ENCODE peak calls at places on chromosomes 11 and 22, in nine cellular contexts. One of them, this sample, is unnamed.

GRCh38 chr22:25702046-25702445 is 39.9 kb upstream of the MYO18B start:
- DNase-seq in Peyer's patch: no peak
- DNase-seq in effector memory CD4-positive, alpha-beta T cell: no peak
- DNase-seq in AG04450: no peak
- DNase-seq in uterus: no peak
- DNase-seq in CD4-positive, alpha-beta T cell: no peak
- DNase-seq in heart right ventricle: no peak
- DNase-seq in ovary: no peak
- DNase-seq in CD8-positive, alpha-beta memory T cell: no peak
- DNase-seq in this sample: no peak

GRCh38 chr22:44572414-44573207 is 74.6 kb upstream of the RTL6 start:
- DNase-seq in CD4-positive, alpha-beta T cell: no peak
- DNase-seq in uterus: no peak
- DNase-seq in ovary: no peak
- DNase-seq in Peyer's patch: peak; percentile 29
- DNase-seq in effector memory CD4-positive, alpha-beta T cell: no peak
- DNase-seq in AG04450: no peak
- DNase-seq in CD8-positive, alpha-beta memory T cell: no peak
- DNase-seq in heart right ventricle: no peak
- DNase-seq in this sample: no peak

GRCh38 chr11:34269694-34270245 is 88.0 kb downstream of the ABTB2 start:
- DNase-seq in CD8-positive, alpha-beta memory T cell: no peak
- DNase-seq in Peyer's patch: no peak
- DNase-seq in uterus: no peak
- DNase-seq in heart right ventricle: no peak
- DNase-seq in effector memory CD4-positive, alpha-beta T cell: no peak
- DNase-seq in CD4-positive, alpha-beta T cell: no peak
- DNase-seq in AG04450: no peak
- DNase-seq in ovary: no peak
- DNase-seq in this sample: no peak

GRCh38 chr11:45724145-45724544 is 58.7 kb upstream of the CHST1 start:
- DNase-seq in CD4-positive, alpha-beta T cell: no peak
- DNase-seq in effector memory CD4-positive, alpha-beta T cell: no peak
- DNase-seq in ovary: peak; percentile 35
- DNase-seq in heart right ventricle: no peak
- DNase-seq in AG04450: no peak
- DNase-seq in uterus: no peak
- DNase-seq in CD8-positive, alpha-beta memory T cell: no peak
- DNase-seq in Peyer's patch: no peak
- DNase-seq in this sample: peak; percentile 59

GRCh38 chr22:38715852-38716251 is 10.1 kb downstream of the GTPBP1 start:
- DNase-seq in uterus: no peak
- DNase-seq in AG04450: no peak
- DNase-seq in CD8-positive, alpha-beta memory T cell: no peak
- DNase-seq in effector memory CD4-positive, alpha-beta T cell: no peak
- DNase-seq in heart right ventricle: no peak
- DNase-seq in ovary: no peak
- DNase-seq in CD4-positive, alpha-beta T cell: no peak
- DNase-seq in Peyer's patch: no peak
- DNase-seq in this sample: no peak

GRCh38 chr22:30876221-30876751 is 92.3 kb downstream of the MORC2 start:
- DNase-seq in CD4-positive, alpha-beta T cell: no peak
- DNase-seq in uterus: no peak
- DNase-seq in effector memory CD4-positive, alpha-beta T cell: no peak
- DNase-seq in CD8-positive, alpha-beta memory T cell: no peak
- DNase-seq in heart right ventricle: no peak
- DNase-seq in AG04450: no peak
- DNase-seq in Peyer's patch: no peak
- DNase-seq in ovary: peak; percentile 13
- DNase-seq in this sample: peak; percentile 38

GRCh38 chr22:19059481-19060278 is 62.5 kb downstream of the DGCR2 start:
- DNase-seq in Peyer's patch: peak; percentile 32
- DNase-seq in uterus: no peak
- DNase-seq in CD8-positive, alpha-beta memory T cell: no peak
- DNase-seq in effector memory CD4-positive, alpha-beta T cell: no peak
- DNase-seq in CD4-positive, alpha-beta T cell: no peak
- DNase-seq in heart right ventricle: no peak
- DNase-seq in AG04450: no peak
- DNase-seq in ovary: no peak
- DNase-seq in this sample: no peak

GRCh38 chr11:30106782-30107181 is 90.0 kb upstream of the KCNA4 start:
- DNase-seq in CD8-positive, alpha-beta memory T cell: no peak
- DNase-seq in AG04450: no peak
- DNase-seq in CD4-positive, alpha-beta T cell: no peak
- DNase-seq in ovary: no peak
- DNase-seq in heart right ventricle: no peak
- DNase-seq in effector memory CD4-positive, alpha-beta T cell: no peak
- DNase-seq in Peyer's patch: no peak
- DNase-seq in uterus: no peak
- DNase-seq in this sample: no peak

GRCh38 chr11:9090488-9091043 is 833 bp downstream of the SCUBE2 start:
- DNase-seq in heart right ventricle: no peak
- DNase-seq in Peyer's patch: no peak
- DNase-seq in CD8-positive, alpha-beta memory T cell: no peak
- DNase-seq in AG04450: no peak
- DNase-seq in ovary: no peak
- DNase-seq in effector memory CD4-positive, alpha-beta T cell: no peak
- DNase-seq in uterus: no peak
- DNase-seq in CD4-positive, alpha-beta T cell: no peak
- DNase-seq in this sample: no peak

GRCh38 chr11:61890536-61891330 is 612 bp downstream of the FADS3 start:
- DNase-seq in CD4-positive, alpha-beta T cell: peak; percentile 27
- DNase-seq in AG04450: no peak
- DNase-seq in Peyer's patch: peak; percentile 71
- DNase-seq in heart right ventricle: peak; percentile 48
- DNase-seq in uterus: peak; percentile 60
- DNase-seq in effector memory CD4-positive, alpha-beta T cell: no peak
- DNase-seq in CD8-positive, alpha-beta memory T cell: peak; percentile 28
- DNase-seq in ovary: peak; percentile 80
- DNase-seq in this sample: peak; percentile 80

GRCh38 chr11:86775342-86775741 is 25.0 kb upstream of the PRSS23 start:
- DNase-seq in ovary: no peak
- DNase-seq in heart right ventricle: no peak
- DNase-seq in effector memory CD4-positive, alpha-beta T cell: no peak
- DNase-seq in CD8-positive, alpha-beta memory T cell: no peak
- DNase-seq in uterus: no peak
- DNase-seq in AG04450: no peak
- DNase-seq in CD4-positive, alpha-beta T cell: no peak
- DNase-seq in Peyer's patch: no peak
- DNase-seq in this sample: no peak

GRCh38 chr11:20342347-20343279 is 20.9 kb upstream of the HTATIP2 start:
- DNase-seq in CD8-positive, alpha-beta memory T cell: no peak
- DNase-seq in heart right ventricle: no peak
- DNase-seq in ovary: no peak
- DNase-seq in Peyer's patch: no peak
- DNase-seq in uterus: no peak
- DNase-seq in AG04450: no peak
- DNase-seq in effector memory CD4-positive, alpha-beta T cell: no peak
- DNase-seq in CD4-positive, alpha-beta T cell: no peak
- DNase-seq in this sample: peak; percentile 95

GRCh38 chr11:121499405-121499804 is 46.6 kb upstream of the SORL1-AS1 start:
- DNase-seq in CD8-positive, alpha-beta memory T cell: no peak
- DNase-seq in uterus: no peak
- DNase-seq in CD4-positive, alpha-beta T cell: no peak
- DNase-seq in ovary: no peak
- DNase-seq in heart right ventricle: no peak
- DNase-seq in effector memory CD4-positive, alpha-beta T cell: no peak
- DNase-seq in AG04450: no peak
- DNase-seq in Peyer's patch: no peak
- DNase-seq in this sample: no peak
- H3K9me3 ChIP-seq in CD8-positive, alpha-beta memory T cell: no peaks in the 10 kb centered on the region
- H3K9me3 ChIP-seq in uterus: no peaks in the 10 kb centered on the region
- H3K9me3 ChIP-seq in CD4-positive, alpha-beta T cell: no peaks in the 10 kb centered on the region
- H3K9me3 ChIP-seq in ovary: no peaks in the 10 kb centered on the region
- H3K9me3 ChIP-seq in heart right ventricle: no peaks in the 10 kb centered on the region
- H3K9me3 ChIP-seq in effector memory CD4-positive, alpha-beta T cell: no peaks in the 10 kb centered on the region
- H3K9me3 ChIP-seq in AG04450: no peaks in the 10 kb centered on the region
- H3K9me3 ChIP-seq in Peyer's patch: no peaks in the 10 kb centered on the region
- H3K9me3 ChIP-seq in this sample: peaks cover 19% of the 10 kb centered on the region

GRCh38 chr11:103744496-103745153 is 291.8 kb upstream of the DDI1 start:
- DNase-seq in uterus: no peak
- DNase-seq in effector memory CD4-positive, alpha-beta T cell: no peak
- DNase-seq in Peyer's patch: no peak
- DNase-seq in CD8-positive, alpha-beta memory T cell: no peak
- DNase-seq in heart right ventricle: no peak
- DNase-seq in AG04450: no peak
- DNase-seq in CD4-positive, alpha-beta T cell: no peak
- DNase-seq in ovary: no peak
- DNase-seq in this sample: no peak
- H3K9me3 ChIP-seq in uterus: no peaks in the 10 kb centered on the region
- H3K9me3 ChIP-seq in effector memory CD4-positive, alpha-beta T cell: no peaks in the 10 kb centered on the region
- H3K9me3 ChIP-seq in Peyer's patch: no peaks in the 10 kb centered on the region
- H3K9me3 ChIP-seq in CD8-positive, alpha-beta memory T cell: no peaks in the 10 kb centered on the region
- H3K9me3 ChIP-seq in heart right ventricle: peaks cover 24% of the 10 kb centered on the region
- H3K9me3 ChIP-seq in AG04450: no peaks in the 10 kb centered on the region
- H3K9me3 ChIP-seq in CD4-positive, alpha-beta T cell: no peaks in the 10 kb centered on the region
- H3K9me3 ChIP-seq in ovary: peaks cover 3% of the 10 kb centered on the region
- H3K9me3 ChIP-seq in this sample: peaks cover 12% of the 10 kb centered on the region

GRCh38 chr11:101188173-101188572 is 58.6 kb upstream of the PGR start:
- DNase-seq in effector memory CD4-positive, alpha-beta T cell: no peak
- DNase-seq in CD8-positive, alpha-beta memory T cell: no peak
- DNase-seq in heart right ventricle: no peak
- DNase-seq in ovary: no peak
- DNase-seq in uterus: no peak
- DNase-seq in AG04450: no peak
- DNase-seq in CD4-positive, alpha-beta T cell: no peak
- DNase-seq in Peyer's patch: no peak
- DNase-seq in this sample: no peak

GRCh38 chr11:101185985-101186384 is 56.4 kb upstream of the PGR start:
- DNase-seq in uterus: no peak
- DNase-seq in CD4-positive, alpha-beta T cell: no peak
- DNase-seq in ovary: no peak
- DNase-seq in heart right ventricle: no peak
- DNase-seq in AG04450: no peak
- DNase-seq in effector memory CD4-positive, alpha-beta T cell: no peak
- DNase-seq in Peyer's patch: no peak
- DNase-seq in CD8-positive, alpha-beta memory T cell: no peak
- DNase-seq in this sample: no peak

GRCh38 chr11:101188801-101189200 is 59.2 kb upstream of the PGR start:
- DNase-seq in ovary: no peak
- DNase-seq in CD8-positive, alpha-beta memory T cell: no peak
- DNase-seq in CD4-positive, alpha-beta T cell: no peak
- DNase-seq in heart right ventricle: no peak
- DNase-seq in effector memory CD4-positive, alpha-beta T cell: no peak
- DNase-seq in uterus: no peak
- DNase-seq in Peyer's patch: no peak
- DNase-seq in AG04450: no peak
- DNase-seq in this sample: no peak

DNA sequence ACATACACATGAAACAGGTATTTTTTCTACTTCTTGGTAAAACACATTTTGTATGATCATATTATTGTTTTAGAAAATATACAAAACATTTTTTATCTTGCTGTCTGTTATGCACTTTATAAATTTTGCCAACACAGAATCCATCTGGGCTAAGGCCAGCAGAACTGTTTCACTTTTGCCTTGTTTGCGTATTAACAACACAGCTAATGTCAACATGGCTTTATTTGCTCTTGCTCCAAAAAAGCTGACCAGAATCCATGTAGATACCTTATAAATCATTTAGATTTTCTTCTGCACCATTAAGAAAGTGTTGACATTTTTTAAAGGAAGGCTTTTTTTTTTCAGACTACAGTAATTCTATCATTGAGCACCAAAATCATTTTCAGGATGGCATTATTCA is 58.1 kb upstream of the PGR start:
- DNase-seq in AG04450: no peak
- DNase-seq in heart right ventricle: peak; percentile 5
- DNase-seq in ovary: peak; percentile 27
- DNase-seq in CD8-positive, alpha-beta memory T cell: no peak
- DNase-seq in uterus: no peak
- DNase-seq in effector memory CD4-positive, alpha-beta T cell: no peak
- DNase-seq in CD4-positive, alpha-beta T cell: no peak
- DNase-seq in Peyer's patch: no peak
- DNase-seq in this sample: no peak
- H3K9me3 ChIP-seq in AG04450: no peaks in the 10 kb centered on the region
- H3K9me3 ChIP-seq in heart right ventricle: no peaks in the 10 kb centered on the region
- H3K9me3 ChIP-seq in ovary: no peaks in the 10 kb centered on the region
- H3K9me3 ChIP-seq in CD8-positive, alpha-beta memory T cell: no peaks in the 10 kb centered on the region
- H3K9me3 ChIP-seq in uterus: no peaks in the 10 kb centered on the region
- H3K9me3 ChIP-seq in effector memory CD4-positive, alpha-beta T cell: no peaks in the 10 kb centered on the region
- H3K9me3 ChIP-seq in CD4-positive, alpha-beta T cell: no peaks in the 10 kb centered on the region
- H3K9me3 ChIP-seq in Peyer's patch: no peaks in the 10 kb centered on the region
- H3K9me3 ChIP-seq in this sample: peaks cover 8% of the 10 kb centered on the region

GRCh38 chr22:49689858-49690257 is 137.8 kb downstream of the BRD1 start:
- DNase-seq in Peyer's patch: no peak
- DNase-seq in CD8-positive, alpha-beta memory T cell: no peak
- DNase-seq in CD4-positive, alpha-beta T cell: no peak
- DNase-seq in AG04450: no peak
- DNase-seq in effector memory CD4-positive, alpha-beta T cell: no peak
- DNase-seq in heart right ventricle: no peak
- DNase-seq in ovary: no peak
- DNase-seq in uterus: no peak
- DNase-seq in this sample: peak; percentile 14
- H3K9me3 ChIP-seq in Peyer's patch: no peaks in the 10 kb centered on the region
- H3K9me3 ChIP-seq in CD8-positive, alpha-beta memory T cell: no peaks in the 10 kb centered on the region
- H3K9me3 ChIP-seq in CD4-positive, alpha-beta T cell: no peaks in the 10 kb centered on the region
- H3K9me3 ChIP-seq in AG04450: peaks cover 79% of the 10 kb centered on the region
- H3K9me3 ChIP-seq in effector memory CD4-positive, alpha-beta T cell: no peaks in the 10 kb centered on the region
- H3K9me3 ChIP-seq in heart right ventricle: peaks cover 12% of the 10 kb centered on the region
- H3K9me3 ChIP-seq in ovary: no peaks in the 10 kb centered on the region
- H3K9me3 ChIP-seq in uterus: no peaks in the 10 kb centered on the region
- H3K9me3 ChIP-seq in this sample: no peaks in the 10 kb centered on the region

DNA sequence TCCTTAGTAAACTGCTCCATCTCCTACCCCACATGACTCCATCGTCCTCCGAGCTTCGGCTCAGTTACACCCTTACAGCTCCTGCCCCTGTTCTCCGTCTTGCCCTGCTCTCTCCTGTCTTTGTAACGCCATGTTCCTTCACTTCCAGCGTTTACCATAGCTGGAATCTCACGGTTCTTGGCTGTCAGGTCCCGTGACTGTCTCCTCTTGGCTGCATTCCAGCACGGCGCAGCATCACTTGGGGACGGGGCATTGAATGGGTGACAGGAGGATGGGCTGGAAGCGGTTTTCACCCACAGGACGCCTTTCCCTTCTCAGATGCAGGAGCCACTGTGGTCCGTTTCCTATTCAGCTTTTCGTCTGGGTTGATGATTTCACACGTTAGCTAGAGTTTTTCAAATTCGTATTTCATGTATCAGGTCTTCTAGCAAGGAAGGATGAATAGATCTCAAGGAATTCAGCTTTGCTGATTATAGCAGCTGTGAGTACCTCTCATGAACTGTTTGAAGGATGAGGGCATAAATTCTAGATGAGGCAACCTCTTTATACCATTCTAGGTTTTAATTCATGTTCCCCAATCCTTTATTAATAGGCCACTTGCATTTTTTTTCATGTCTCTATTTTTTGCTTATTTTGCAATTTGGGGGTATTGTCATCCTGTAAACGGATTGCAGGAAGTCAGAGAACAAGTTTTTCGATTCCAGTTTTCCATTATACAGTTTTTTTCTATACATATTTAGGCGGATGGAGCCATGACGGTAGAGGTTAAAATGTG is 29.1 kb downstream of the ZBED4 start:
- DNase-seq in Peyer's patch: no peak
- DNase-seq in ovary: no peak
- DNase-seq in AG04450: no peak
- DNase-seq in CD4-positive, alpha-beta T cell: no peak
- DNase-seq in CD8-positive, alpha-beta memory T cell: no peak
- DNase-seq in uterus: no peak
- DNase-seq in heart right ventricle: no peak
- DNase-seq in effector memory CD4-positive, alpha-beta T cell: no peak
- DNase-seq in this sample: no peak
- H3K9me3 ChIP-seq in Peyer's patch: no peaks in the 10 kb centered on the region
- H3K9me3 ChIP-seq in ovary: no peaks in the 10 kb centered on the region
- H3K9me3 ChIP-seq in AG04450: peaks cover 45% of the 10 kb centered on the region
- H3K9me3 ChIP-seq in CD4-positive, alpha-beta T cell: no peaks in the 10 kb centered on the region
- H3K9me3 ChIP-seq in CD8-positive, alpha-beta memory T cell: no peaks in the 10 kb centered on the region
- H3K9me3 ChIP-seq in uterus: peaks cover 7% of the 10 kb centered on the region
- H3K9me3 ChIP-seq in heart right ventricle: peaks cover 6% of the 10 kb centered on the region
- H3K9me3 ChIP-seq in effector memory CD4-positive, alpha-beta T cell: no peaks in the 10 kb centered on the region
- H3K9me3 ChIP-seq in this sample: peaks cover 10% of the 10 kb centered on the region